ENCODE peak calls at places on chromosomes 12 and 14, in ten cellular contexts. I, E, Y, T, U, R, N, Z, H and C are unnamed samples.

GRCh38 chr12:20194171-20194570 is 174.2 kb upstream of the PDE3A start:
- DNase-seq in I (no peak), E (peak), Y (peak), T (peak), U (peak), R (no peak), N (no peak), Z (no peak), H (no peak), C (no peak)

GRCh38 chr14:66610154-66610563 is 102.2 kb downstream of the GPHN start:
- DNase-seq in I (no peak), E (no peak), Y (no peak), T (peak), U (no peak), R (no peak), N (no peak), Z (no peak), H (no peak), C (peak)

GRCh38 chr14:95323361-95323760 is 3.7 kb upstream of the CLMN start:
- DNase-seq in I (no peak), E (no peak), Y (no peak), T (no peak), U (no peak), R (no peak), N (no peak), Z (no peak), H (no peak), C (no peak)

GRCh38 chr12:40716037-40716436 is 23.8 kb downstream of the CNTN1 start:
- DNase-seq in I (no peak), E (no peak), Y (no peak), T (no peak), U (no peak), R (no peak), N (no peak), Z (no peak), H (no peak), C (no peak)

GRCh38 chr12:131907379-131908081 is 13.1 kb downstream of the ULK1 start:
- DNase-seq in I (no peak), E (no peak), Y (no peak), T (no peak), U (no peak), R (no peak), N (no peak), Z (no peak), H (no peak), C (no peak)

GRCh38 chr12:80100566-80100965 is 1.2 kb downstream of the OTOGL start:
- DNase-seq in I (no peak), E (peak), Y (peak), T (no peak), U (peak), R (no peak), N (no peak), Z (no peak), H (no peak), C (no peak)

GRCh38 chr14:57748279-57748678 is 117.6 kb downstream of the SLC35F4 start:
- DNase-seq in I (no peak), E (no peak), Y (no peak), T (no peak), U (no peak), R (no peak), N (no peak), Z (no peak), H (no peak), C (no peak)

GRCh38 chr14:56979961-56980360 is 169.7 kb upstream of the OTX2 start:
- DNase-seq in I (no peak), E (no peak), Y (no peak), T (no peak), U (no peak), R (no peak), N (peak), Z (no peak), H (no peak), C (no peak)

GRCh38 chr12:29072631-29073030 is 76.4 kb upstream of the FAR2 start:
- DNase-seq in I (no peak), E (peak), Y (no peak), T (no peak), U (peak), R (no peak), N (no peak), Z (no peak), H (no peak), C (no peak)

GRCh38 chr12:102052192-102053061 is 9.4 kb downstream of the WASHC3 start:
- DNase-seq in I (no peak), E (no peak), Y (no peak), T (no peak), U (no peak), R (no peak), N (no peak), Z (no peak), H (no peak), C (no peak)

GRCh38 chr14:54881761-54882401 is 20.7 kb downstream of the GCH1 start:
- DNase-seq in I (no peak), E (peak), Y (no peak), T (peak), U (no peak), R (no peak), N (no peak), Z (no peak), H (peak), C (peak)

GRCh38 chr14:102699416-102700110 is 77.7 kb upstream of the TRAF3 start:
- DNase-seq in I (no peak), E (peak), Y (no peak), T (no peak), U (peak), R (no peak), N (no peak), Z (no peak), H (no peak), C (no peak)

GRCh38 chr12:27615331-27615891 is 80.8 kb upstream of the REP15 start:
- DNase-seq in I (no peak), E (peak), Y (peak), T (no peak), U (peak), R (no peak), N (no peak), Z (no peak), H (no peak), C (no peak)

GRCh38 chr14:59998575-59998974 is 78.6 kb downstream of the LRRC9 start:
- DNase-seq in I (no peak), E (no peak), Y (no peak), T (no peak), U (no peak), R (no peak), N (no peak), Z (no peak), H (no peak), C (no peak)

GRCh38 chr14:51041853-51042252 is 53.1 kb downstream of the TRIM9 start:
- DNase-seq in I (no peak), E (no peak), Y (no peak), T (no peak), U (no peak), R (no peak), N (no peak), Z (no peak), H (no peak), C (no peak)

GRCh38 chr12:96136720-96137378 is 57.3 kb upstream of the ELK3 start:
- DNase-seq in I (no peak), E (peak), Y (peak), T (no peak), U (peak), R (no peak), N (no peak), Z (no peak), H (no peak), C (no peak)

GRCh38 chr12:122887817-122888212 is 8.1 kb downstream of the VPS37B start:
- DNase-seq in I (no peak), E (no peak), Y (no peak), T (no peak), U (no peak), R (no peak), N (no peak), Z (no peak), H (no peak), C (no peak)

GRCh38 chr12:104938371-104938770 is 19.7 kb downstream of the SLC41A2 start:
- DNase-seq in I (no peak), E (peak), Y (no peak), T (peak), U (no peak), R (no peak), N (no peak), Z (no peak), H (no peak), C (no peak)

GRCh38 chr12:5904441-5904840 is 40.6 kb downstream of the ANO2 start:
- DNase-seq in I (no peak), E (no peak), Y (no peak), T (no peak), U (no peak), R (no peak), N (no peak), Z (no peak), H (no peak), C (no peak)

GRCh38 chr12:1435456-1435855 is 158.9 kb downstream of the FBXL14 start:
- DNase-seq in I (no peak), E (peak), Y (peak), T (no peak), U (peak), R (no peak), N (no peak), Z (no peak), H (no peak), C (no peak)

GRCh38 chr12:49527361-49528130 is 11.3 kb upstream of the KCNH3 start:
- DNase-seq in I (no peak), E (no peak), Y (no peak), T (no peak), U (no peak), R (no peak), N (peak), Z (no peak), H (no peak), C (no peak)

GRCh38 chr12:110501378-110501721 is 561 bp downstream of the VPS29 start:
- DNase-seq in I (peak), E (peak), Y (peak), T (peak), U (peak), R (peak), N (peak), Z (peak), H (no peak), C (peak)

GRCh38 chr14:64196026-64196425 is 98.1 kb downstream of the ESR2 start:
- DNase-seq in I (no peak), E (no peak), Y (no peak), T (no peak), U (no peak), R (no peak), N (no peak), Z (no peak), H (no peak), C (no peak)

GRCh38 chr12:8860165-8860961 is 37.9 kb downstream of the A2ML1 start:
- DNase-seq in I (peak), E (peak), Y (peak), T (peak), U (peak), R (peak), N (peak), Z (no peak), H (peak), C (peak)

GRCh38 chr12:119594399-119594730 is 791 bp downstream of the TMEM233 start:
- DNase-seq in I (no peak), E (no peak), Y (peak), T (no peak), U (peak), R (no peak), N (no peak), Z (no peak), H (no peak), C (no peak)

GRCh38 chr12:131642771-131643170 is 68.1 kb upstream of the SFSWAP start:
- DNase-seq in I (no peak), E (no peak), Y (no peak), T (no peak), U (no peak), R (no peak), N (no peak), Z (no peak), H (no peak), C (no peak)

GRCh38 chr12:82765971-82766705 is 79.4 kb downstream of the TMTC2 start:
- DNase-seq in I (no peak), E (no peak), Y (peak), T (no peak), U (peak), R (no peak), N (no peak), Z (no peak), H (no peak), C (no peak)

GRCh38 chr12:77830502-77830901 is at the start of gene NAV3:
- DNase-seq in I (no peak), E (no peak), Y (peak), T (no peak), U (peak), R (no peak), N (no peak), Z (no peak), H (no peak), C (no peak)

GRCh38 chr14:100629696-100630095 is 42.5 kb upstream of the BEGAIN start:
- DNase-seq in I (no peak), E (no peak), Y (peak), T (peak), U (peak), R (no peak), N (no peak), Z (no peak), H (no peak), C (no peak)

GRCh38 chr14:104560586-104560945 is 19.0 kb upstream of the C14orf180 start:
- DNase-seq in I (no peak), E (no peak), Y (no peak), T (no peak), U (no peak), R (no peak), N (no peak), Z (no peak), H (no peak), C (no peak)

GRCh38 chr14:61575751-61576150 is 119.6 kb upstream of the HIF1A start:
- DNase-seq in I (no peak), E (peak), Y (no peak), T (peak), U (no peak), R (no peak), N (no peak), Z (no peak), H (no peak), C (no peak)

GRCh38 chr14:73784065-73784987 is 67.3 kb upstream of the PTGR2 start:
- DNase-seq in I (no peak), E (peak), Y (peak), T (no peak), U (peak), R (no peak), N (no peak), Z (no peak), H (peak), C (no peak)

GRCh38 chr12:65867428-65867827 is 43.1 kb downstream of the HMGA2 start:
- DNase-seq in I (no peak), E (peak), Y (peak), T (no peak), U (peak), R (no peak), N (no peak), Z (no peak), H (no peak), C (no peak)

GRCh38 chr14:103549361-103550311 is 12.8 kb downstream of the BAG5 start:
- DNase-seq in I (peak), E (no peak), Y (no peak), T (no peak), U (no peak), R (no peak), N (no peak), Z (no peak), H (no peak), C (no peak)

GRCh38 chr12:2959194-2959507 is at the start of gene TEAD4:
- DNase-seq in I (peak), E (peak), Y (peak), T (peak), U (peak), R (no peak), N (no peak), Z (no peak), H (peak), C (no peak)